ENCODE peak calls at places on chromosomes 16 and 17, in six cellular contexts. T is aorta, S is mucosa of descending colon, N is trophoblast cell, X is PC-9, Q is GM12878. K is an unnamed sample.

GRCh38 chr16:27230562-27230991 is 27.3 kb downstream of the KDM8 start:
- DNase-seq in T (peak; percentile 49), S (peak; percentile 92), N (no peak), X (no peak), Q (no peak), K (no peak)

GRCh38 chr17:57955183-57955952 is at the start of gene CUEDC1:
- DNase-seq in T (peak; percentile 88), S (peak; percentile 82), N (peak; percentile 42), X (no peak), Q (no peak), K (no peak)

GRCh38 chr16:75532142-75532765 is 3.7 kb downstream of the CHST5 start:
- DNase-seq in T (peak; percentile 15), S (no peak), N (no peak), X (no peak), Q (no peak), K (no peak)

GRCh38 chr17:63475491-63476412 is 1.1 kb upstream of the ACE start:
- DNase-seq in T (no peak), S (no peak), N (no peak), X (no peak), Q (no peak), K (no peak)

GRCh38 chr16:15604460-15605390 is 38.2 kb downstream of the MARF1 start:
- DNase-seq in T (no peak), S (no peak), N (no peak), X (no peak), Q (no peak), K (no peak)

GRCh38 chr16:31713945-31714898 is 159.4 kb upstream of the ZNF267 start:
- DNase-seq in T (no peak), S (no peak), N (no peak), X (no peak), Q (no peak), K (no peak)

GRCh38 chr16:86077243-86077940 is 178.4 kb downstream of the IRF8 start:
- DNase-seq in T (no peak), S (no peak), N (no peak), X (no peak), Q (no peak), K (no peak)

GRCh38 chr16:11896776-11897175 is 19.0 kb downstream of the GSPT1 start:
- DNase-seq in T (no peak), S (no peak), N (peak; percentile 82), X (peak; percentile 46), Q (no peak), K (no peak)

GRCh38 chr17:42937712-42938596 is 26.3 kb downstream of the AARSD1 start:
- DNase-seq in T (peak; percentile 52), S (no peak), N (no peak), X (no peak), Q (no peak), K (peak; percentile 43)

GRCh38 chr17:76968707-76969597 is 100.7 kb downstream of the MGAT5B start:
- DNase-seq in T (no peak), S (peak; percentile 77), N (peak; percentile 52), X (peak; percentile 60), Q (no peak), K (peak; percentile 95)

GRCh38 chr17:81537856-81538555 is 9.8 kb downstream of the FSCN2 start:
- DNase-seq in T (no peak), S (no peak), N (no peak), X (no peak), Q (no peak), K (no peak)

GRCh38 chr16:22787456-22788189 is 26.3 kb upstream of the HS3ST2 start:
- DNase-seq in T (no peak), S (no peak), N (no peak), X (peak; percentile 55), Q (no peak), K (no peak)

GRCh38 chr16:68756250-68757051 is 19.4 kb downstream of the CDH1 start:
- DNase-seq in T (no peak), S (peak; percentile 80), N (peak; percentile 96), X (peak; percentile 100), Q (peak; percentile 94), K (no peak)

GRCh38 chr16:46894011-46894672 is 10.0 kb downstream of the GPT2 start:
- DNase-seq in T (no peak), S (no peak), N (no peak), X (no peak), Q (no peak), K (no peak)

GRCh38 chr16:84667600-84668309 is 19.4 kb downstream of the KLHL36 start:
- DNase-seq in T (no peak), S (no peak), N (no peak), X (no peak), Q (no peak), K (no peak)

GRCh38 chr17:72474740-72475477 is 354.1 kb downstream of the SOX9 start:
- DNase-seq in T (no peak), S (no peak), N (no peak), X (peak; percentile 60), Q (no peak), K (no peak)

GRCh38 chr17:10130263-10130662 is 68.1 kb downstream of the GAS7 start:
- DNase-seq in T (no peak), S (no peak), N (no peak), X (no peak), Q (no peak), K (no peak)

GRCh38 chr16:50627419-50627818 is 53.7 kb downstream of the SNX20 start:
- DNase-seq in T (peak; percentile 79), S (no peak), N (no peak), X (no peak), Q (no peak), K (no peak)

GRCh38 chr16:11349599-11350276 is 4.5 kb downstream of the RMI2 start:
- DNase-seq in T (peak; percentile 86), S (peak; percentile 66), N (no peak), X (no peak), Q (no peak), K (no peak)

GRCh38 chr17:68343976-68344375 is 52.7 kb downstream of the ARSG start:
- DNase-seq in T (no peak), S (no peak), N (no peak), X (no peak), Q (no peak), K (no peak)

GRCh38 chr16:53440125-53440524 is 5.9 kb downstream of the RBL2 start:
- DNase-seq in T (no peak), S (no peak), N (no peak), X (no peak), Q (no peak), K (no peak)

GRCh38 chr17:75394332-75394918 is 11.1 kb downstream of the GRB2 start:
- DNase-seq in T (no peak), S (no peak), N (no peak), X (no peak), Q (no peak), K (no peak)

GRCh38 chr16:49491736-49492089 is 118.1 kb downstream of the C16orf78 start:
- DNase-seq in T (peak; percentile 61), S (no peak), N (peak; percentile 56), X (no peak), Q (no peak), K (no peak)

GRCh38 chr16:49460786-49461470 is 87.3 kb downstream of the C16orf78 start:
- DNase-seq in T (no peak), S (no peak), N (no peak), X (no peak), Q (no peak), K (no peak)

GRCh38 chr17:68238894-68239293 is 8.9 kb upstream of the AMZ2 start:
- DNase-seq in T (no peak), S (no peak), N (no peak), X (no peak), Q (no peak), K (no peak)

GRCh38 chr16:17921357-17921978 is 415.1 kb downstream of the NPIPA8 start:
- DNase-seq in T (peak; percentile 47), S (no peak), N (no peak), X (no peak), Q (no peak), K (peak; percentile 58)

GRCh38 chr16:77807-78443 is at the start of gene MPG:
- DNase-seq in T (peak; percentile 92), S (peak; percentile 91), N (peak; percentile 72), X (peak; percentile 51), Q (no peak), K (no peak)

GRCh38 chr17:9427460-9428315 is 147.9 kb downstream of the STX8 start:
- DNase-seq in T (no peak), S (no peak), N (peak; percentile 11), X (no peak), Q (no peak), K (no peak)

GRCh38 chr17:60292697-60293096 is 99.2 kb downstream of the USP32 start:
- DNase-seq in T (no peak), S (no peak), N (no peak), X (no peak), Q (no peak), K (no peak)
- H3K4me3 ChIP-seq in T (no peak overlapping the region), S (no peak overlapping the region), N (no peak overlapping the region), X (no peak overlapping the region), Q (no peak overlapping the region), K (no peak overlapping the region)

GRCh38 chr17:82948957-82949356 is 109.1 kb upstream of the ZNF750 start:
- DNase-seq in T (no peak), S (no peak), N (no peak), X (no peak), Q (no peak), K (no peak)
- H3K9me3 ChIP-seq in T (peaks cover 6% of the 10 kb centered on the region), S (peaks cover 38% of the 10 kb centered on the region), N (peaks cover 44% of the 10 kb centered on the region), X (peaks cover 6% of the 10 kb centered on the region), Q (peaks cover 24% of the 10 kb centered on the region), K (peaks cover 65% of the 10 kb centered on the region)

DNA sequence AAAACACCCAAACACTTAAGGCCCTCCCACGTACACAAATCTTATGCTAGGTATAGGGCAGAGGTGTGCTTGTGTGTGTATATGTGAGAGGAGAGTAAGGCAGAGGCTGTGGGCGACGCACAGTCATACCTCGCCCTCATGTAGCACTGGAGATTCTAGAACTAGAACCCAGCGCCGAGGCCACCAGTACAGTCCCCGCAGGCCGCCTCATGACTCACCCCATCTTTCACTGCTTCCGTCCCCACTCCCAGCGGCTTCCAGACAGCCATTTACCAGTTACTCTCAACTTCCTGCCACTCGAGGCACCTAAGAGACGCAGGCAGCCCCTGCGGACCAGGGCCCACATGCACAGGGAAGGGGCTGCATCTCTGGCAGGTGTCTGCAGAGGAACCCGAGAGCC is 23.2 kb upstream of the CYTH1 start:
- DNase-seq in T (peak; percentile 41), S (no peak), N (no peak), X (no peak), Q (no peak), K (no peak)
- H3K4me3 ChIP-seq in T (no peak overlapping the region), S (no peak overlapping the region), N (no peak overlapping the region), X (no peak overlapping the region), Q (no peak overlapping the region), K (no peak overlapping the region)

DNA sequence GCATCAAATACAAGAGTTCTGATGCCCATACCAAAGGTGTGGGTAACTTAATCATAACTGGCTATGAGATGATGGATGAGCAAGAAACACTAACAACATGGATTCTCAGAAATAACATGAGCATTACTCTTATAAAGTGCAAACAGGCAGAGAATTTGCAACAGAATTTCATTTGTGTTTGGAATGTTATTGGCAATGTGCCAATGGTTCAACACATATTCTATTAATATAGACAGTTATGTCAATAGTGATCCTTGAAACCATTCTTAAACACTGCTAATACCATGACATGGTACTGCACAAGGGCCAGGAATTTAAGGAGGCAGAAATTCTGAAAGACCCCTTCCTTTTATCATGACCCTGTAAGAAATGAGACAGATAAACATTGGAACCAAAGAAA is 217.1 kb upstream of the WSB1 start:
- DNase-seq in T (no peak), S (no peak), N (no peak), X (no peak), Q (no peak), K (no peak)
- H3K9me3 ChIP-seq in T (peaks cover 3% of the 10 kb centered on the region), S (peaks cover 2% of the 10 kb centered on the region), N (peaks cover 24% of the 10 kb centered on the region), X (no peaks in the 10 kb centered on the region), Q (no peaks in the 10 kb centered on the region), K (no peaks in the 10 kb centered on the region)